ENCODE peak calls at places on chromosomes 11 and 22, in eight cellular contexts. C, R, A, D, S, V, E and M are unnamed samples.

GRCh38 chr11:84019576-84020194 is 733.5 kb upstream of the CCDC90B start:
- DNase-seq in V (no peak), S (no peak), R (no peak), D (no peak), E (no peak), C (no peak), A (peak), M (no peak)

GRCh38 chr11:68914761-68915160 is 11.1 kb downstream of the IGHMBP2 start:
- DNase-seq in C (no peak), V (no peak), R (no peak), A (no peak), D (no peak), S (no peak), E (peak), M (no peak)

GRCh38 chr11:13269775-13270174 is 7.8 kb upstream of the BMAL1 start:
- DNase-seq in E (no peak), R (no peak), C (no peak), A (peak), V (no peak), S (no peak), D (no peak), M (no peak)

GRCh38 chr11:18844753-18845367 is 53.3 kb upstream of the PTPN5 start:
- DNase-seq in S (no peak), C (no peak), D (no peak), A (peak), V (no peak), R (no peak), E (no peak), M (no peak)

GRCh38 chr11:74100735-74101134 is 70.1 kb downstream of the C2CD3 start:
- DNase-seq in R (no peak), S (no peak), A (no peak), C (no peak), D (no peak), E (no peak), V (no peak), M (no peak)

GRCh38 chr22:27642104-27642800 is 159.3 kb downstream of the MN1 start:
- DNase-seq in D (no peak), S (no peak), V (no peak), R (no peak), A (no peak), E (no peak), C (no peak), M (no peak)

GRCh38 chr11:131609921-131610320 is 239.5 kb downstream of the NTM start:
- DNase-seq in D (no peak), S (no peak), A (peak), V (no peak), E (no peak), C (no peak), R (no peak), M (no peak)

GRCh38 chr22:27510024-27510423 is 291.5 kb downstream of the MN1 start:
- DNase-seq in R (no peak), A (no peak), D (no peak), E (no peak), C (no peak), S (no peak), V (no peak), M (no peak)

GRCh38 chr11:107457205-107457557 is 444 bp downstream of the CWF19L2 start:
- DNase-seq in A (no peak), V (no peak), D (no peak), R (no peak), C (no peak), S (no peak), E (no peak), M (no peak)